ENCODE peak calls at places on chromosomes 16 and 17, in four cellular contexts. H is CD8-positive, alpha-beta memory T cell; D is HepG2; A is PC-9. C is an unnamed sample.

GRCh38 chr17:61353615-61354014 is 46.0 kb upstream of the TBX2 start:
- DNase-seq in H (no peak), D (no peak), A (no peak), C (no peak)

GRCh38 chr17:55577687-55578086 is 66.4 kb upstream of the SMIM36 start:
- DNase-seq in H (no peak), D (no peak), A (no peak), C (peak; percentile 14)

GRCh38 chr16:54072237-54072636 is 214.3 kb downstream of the IRX3 start:
- DNase-seq in H (no peak), D (no peak), A (no peak), C (no peak)

GRCh38 chr17:83065660-83066542 is 13.5 kb upstream of the METRNL start:
- DNase-seq in H (no peak), D (no peak), A (no peak), C (no peak)

GRCh38 chr16:57955572-57955971 is 15.4 kb downstream of the CNGB1 start:
- DNase-seq in H (no peak), D (no peak), A (peak; percentile 39), C (no peak)

GRCh38 chr16:49048557-49048956 is 233.1 kb downstream of the CBLN1 start:
- DNase-seq in H (no peak), D (peak; percentile 13), A (no peak), C (no peak)

GRCh38 chr17:66964083-66964771 is at the start of gene CACNG4:
- DNase-seq in H (no peak), D (no peak), A (peak; percentile 62), C (no peak)

GRCh38 chr17:1153795-1154546 is 25.8 kb downstream of the ABR start:
- DNase-seq in H (no peak), D (peak; percentile 16), A (no peak), C (no peak)

GRCh38 chr16:48899500-48899899 is 289.5 kb upstream of the N4BP1 start:
- DNase-seq in H (no peak), D (no peak), A (no peak), C (no peak)

GRCh38 chr17:83202002-83203000 is 122.9 kb downstream of the METRNL start:
- DNase-seq in H (no peak), D (no peak), A (no peak), C (peak; percentile 4)

GRCh38 chr16:17138801-17139200 is 332.0 kb downstream of the XYLT1 start:
- DNase-seq in H (no peak), D (no peak), A (peak; percentile 1), C (no peak)

GRCh38 chr17:81599719-81600486 is 37.0 kb downstream of the NPLOC4 start:
- DNase-seq in H (no peak), D (no peak), A (no peak), C (no peak)

GRCh38 chr17:45230787-45231480 is 9.2 kb downstream of the FMNL1 start:
- DNase-seq in H (no peak), D (no peak), A (peak; percentile 51), C (no peak)

GRCh38 chr17:28327709-28328108 is 7.6 kb downstream of the IFT20 start:
- DNase-seq in H (no peak), D (no peak), A (no peak), C (no peak)
- H3K36me3 ChIP-seq in H (peaks cover 12% of the 10 kb centered on the region), D (peaks cover 17% of the 10 kb centered on the region), A (peaks cover 8% of the 10 kb centered on the region), C (peaks cover 45% of the 10 kb centered on the region)

GRCh38 chr17:39704821-39705551 is 5.1 kb downstream of the ERBB2 start:
- DNase-seq in H (no peak), D (no peak), A (no peak), C (no peak)
- H3K4me1 ChIP-seq in H (peaks cover 18% of the 10 kb centered on the region), D (peaks cover 51% of the 10 kb centered on the region), A (peaks cover 72% of the 10 kb centered on the region), C (peaks cover 7% of the 10 kb centered on the region)

DNA sequence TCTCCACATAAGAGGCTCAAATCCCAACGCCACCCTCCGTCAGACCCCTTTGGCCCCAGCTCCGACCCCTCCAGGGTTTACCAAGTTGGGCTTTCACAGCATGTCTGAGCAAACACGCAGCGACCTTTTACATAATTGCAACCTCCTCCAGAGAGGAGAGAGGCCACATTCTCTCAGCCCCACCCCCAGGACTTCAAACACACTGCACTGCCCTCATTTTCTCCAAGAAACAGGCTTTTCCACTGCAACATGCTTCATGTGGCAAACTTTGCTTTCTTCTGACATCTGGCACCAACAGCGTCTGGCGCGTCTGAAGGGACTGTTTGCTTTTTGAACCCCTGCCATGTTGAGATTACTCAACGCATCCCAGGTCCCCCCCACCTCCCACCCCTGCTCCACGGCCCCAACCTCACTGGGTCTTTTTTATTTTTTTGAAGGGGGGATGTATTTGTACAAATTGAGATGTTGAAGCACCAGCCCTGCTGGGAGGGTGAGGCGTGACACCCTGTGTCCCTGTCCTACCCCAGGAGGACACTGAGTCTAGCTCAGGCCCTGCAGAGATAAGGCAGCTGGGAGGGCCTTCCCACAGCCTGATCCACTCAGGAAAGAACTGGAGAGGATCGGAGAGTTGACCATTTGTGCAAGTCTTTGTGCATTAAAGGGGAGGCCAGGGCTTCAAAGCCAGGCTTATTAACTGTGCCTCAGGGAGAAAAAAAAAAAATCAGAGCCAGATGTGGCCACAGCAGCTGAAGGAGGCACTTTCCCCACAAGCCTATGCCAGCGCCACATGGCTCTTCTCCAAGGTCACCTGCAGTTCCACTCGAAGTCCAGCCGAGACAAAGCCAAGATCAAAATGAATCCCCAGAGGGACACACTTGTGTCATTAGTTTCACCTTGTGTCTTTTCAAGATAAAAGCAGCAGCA is 29.7 kb downstream of the AXIN2 start:
- DNase-seq in H (no peak), D (no peak), A (no peak), C (no peak)
- H3K4me3 ChIP-seq in H (no peak overlapping the region), D (no peak overlapping the region), A (no peak overlapping the region), C (no peak overlapping the region)

GRCh38 chr17:16440814-16441629 is 25.7 kb downstream of the TRPV2 start:
- DNase-seq in H (no peak), D (no peak), A (no peak), C (no peak)

GRCh38 chr17:16442594-16443389 is 27.4 kb downstream of the TRPV2 start:
- DNase-seq in H (no peak), D (no peak), A (no peak), C (no peak)

GRCh38 chr17:16444258-16444886 is 29.0 kb downstream of the TRPV2 start:
- DNase-seq in H (no peak), D (no peak), A (no peak), C (no peak)

GRCh38 chr17:16442141-16442540 is 26.8 kb downstream of the TRPV2 start:
- DNase-seq in H (no peak), D (no peak), A (no peak), C (no peak)

GRCh38 chr17:16443390-16444257 is 28.3 kb downstream of the TRPV2 start:
- DNase-seq in H (no peak), D (no peak), A (no peak), C (no peak)
- H3K36me3 ChIP-seq in H (peaks cover 26% of the 10 kb centered on the region), D (peaks cover 21% of the 10 kb centered on the region), A (peaks cover 41% of the 10 kb centered on the region), C (peaks cover 15% of the 10 kb centered on the region)

GRCh38 chr17:39626171-39626670 is 531 bp upstream of the PPP1R1B start:
- DNase-seq in H (no peak), D (no peak), A (no peak), C (no peak)

GRCh38 chr17:39627170-39627716 is 491 bp downstream of the PPP1R1B start:
- DNase-seq in H (no peak), D (no peak), A (no peak), C (no peak)

GRCh38 chr17:39625198-39625769 is 1.5 kb upstream of the PPP1R1B start:
- DNase-seq in H (no peak), D (no peak), A (no peak), C (no peak)

GRCh38 chr17:39627717-39628516 is 1.2 kb downstream of the PPP1R1B start:
- DNase-seq in H (no peak), D (no peak), A (no peak), C (no peak)

GRCh38 chr17:39626671-39627169 is at the start of gene PPP1R1B:
- DNase-seq in H (no peak), D (no peak), A (no peak), C (no peak)
- H3K4me1 ChIP-seq in H (peaks cover 27% of the 10 kb centered on the region), D (peaks cover 77% of the 10 kb centered on the region), A (peaks cover 22% of the 10 kb centered on the region), C (peaks cover 17% of the 10 kb centered on the region)

DNA sequence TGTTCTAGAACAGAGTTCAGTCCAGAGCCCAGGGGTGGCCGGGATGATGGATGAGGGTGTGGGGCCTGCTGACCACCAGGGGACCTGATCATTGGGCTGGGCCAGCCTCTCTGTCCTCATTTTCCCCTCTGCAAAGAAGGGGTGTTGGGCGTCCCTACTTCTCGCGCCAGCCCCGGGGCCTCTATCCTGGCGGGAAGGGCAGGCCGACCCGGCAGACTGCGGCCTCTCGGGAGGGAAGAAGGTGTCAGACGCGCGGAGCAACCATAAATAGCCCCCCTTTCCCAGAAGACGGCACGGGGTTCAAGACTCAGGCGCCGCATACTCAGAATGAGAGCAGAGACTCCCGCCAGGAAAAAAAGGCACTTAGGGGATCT is 1.9 kb upstream of the CACNA1G start:
- DNase-seq in H (no peak), D (no peak), A (no peak), C (no peak)
- H3K4me3 ChIP-seq in H (no peak overlapping the region), D (no peak overlapping the region), A (no peak overlapping the region), C (no peak overlapping the region)